ENCODE peak calls at places on chromosomes 12 and 14, in four cellular contexts. B is SK-N-SH, X is K562, T is GM12878. M is an unnamed sample.

GRCh38 chr14:71169861-71170260 is 262.6 kb downstream of the PCNX1 start:
- DNase-seq in B (no peak), X (no peak), T (no peak), M (no peak)

GRCh38 chr14:25350802-25351201 is 300.9 kb upstream of the STXBP6 start:
- DNase-seq in X (no peak), T (no peak), B (no peak), M (no peak)

GRCh38 chr12:78645956-78646355 is 218.6 kb upstream of the SYT1 start:
- DNase-seq in X (no peak), T (no peak), B (no peak), M (no peak)

GRCh38 chr12:16346931-16347330 is 514 bp upstream of the MGST1 start:
- DNase-seq in B (no peak), X (no peak), T (no peak), M (no peak)

GRCh38 chr14:76993743-76994142 is 34.8 kb downstream of the IRF2BPL start:
- DNase-seq in T (no peak), B (peak; percentile 76), X (no peak), M (peak; percentile 46)

GRCh38 chr12:98686603-98687002 is 41.5 kb downstream of the APAF1 start:
- DNase-seq in X (no peak), T (no peak), B (no peak), M (no peak)

GRCh38 chr12:6708968-6709394 is 8.4 kb upstream of the PIANP start:
- DNase-seq in B (no peak), X (peak; percentile 32), T (no peak), M (no peak)

GRCh38 chr12:115450710-115451109 is 766.7 kb upstream of the TBX3 start:
- DNase-seq in B (peak; percentile 19), X (no peak), T (no peak), M (no peak)

GRCh38 chr14:94303111-94303510 is 10.0 kb upstream of the SERPINA10 start:
- DNase-seq in T (no peak), X (no peak), B (no peak), M (no peak)

GRCh38 chr14:73759183-73759713 is 45.1 kb upstream of the PNMA1 start:
- DNase-seq in B (peak; percentile 83), T (no peak), X (peak; percentile 77), M (no peak)

GRCh38 chr12:54341343-54341742 is 16.4 kb downstream of the COPZ1 start:
- DNase-seq in B (no peak), T (no peak), X (no peak), M (no peak)

GRCh38 chr12:120668091-120668796 is 18.7 kb upstream of the MLEC start:
- DNase-seq in T (no peak), B (no peak), X (no peak), M (peak; percentile 58)

GRCh38 chr12:63752283-63752682 is 27.4 kb upstream of the RXYLT1 start:
- DNase-seq in B (no peak), X (no peak), T (no peak), M (no peak)

GRCh38 chr14:91835920-91836843 is 31.2 kb downstream of the TC2N start:
- DNase-seq in B (peak; percentile 33), X (peak; percentile 81), T (no peak), M (peak; percentile 92)

GRCh38 chr12:9864913-9865675 is 4.1 kb downstream of the CLEC2B start:
- DNase-seq in B (no peak), T (no peak), X (peak; percentile 18), M (no peak)
- TF ChIP-seq CHD2 in B (no peak), T (no peak), X (no peak), M (no peak)

DNA sequence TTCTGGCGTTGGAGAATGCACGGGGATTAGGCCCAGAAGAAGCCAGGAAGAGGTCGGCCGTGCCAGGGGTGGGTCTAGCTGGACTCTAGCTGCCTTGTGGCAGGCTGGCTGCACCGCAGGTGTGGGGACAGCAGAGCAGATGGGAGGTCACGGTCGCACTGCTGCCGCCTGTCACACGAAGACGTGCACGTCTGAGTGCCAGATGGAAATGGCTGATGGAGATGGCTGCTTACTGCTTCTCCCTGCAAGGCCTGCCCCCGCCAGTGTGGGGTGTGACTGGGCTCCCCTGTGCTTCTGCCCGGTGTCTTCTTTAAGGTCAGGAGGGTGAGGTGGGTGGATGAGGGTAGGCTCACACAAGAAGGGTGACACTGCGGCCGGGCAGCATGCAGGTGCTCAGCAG is 79.0 kb downstream of the MOK start:
- DNase-seq in X (no peak), B (no peak), T (no peak), M (no peak)
- H3K9ac ChIP-seq in X (no peak overlapping the region), B (no peak overlapping the region), T (no peak overlapping the region), M (no peak overlapping the region)

DNA sequence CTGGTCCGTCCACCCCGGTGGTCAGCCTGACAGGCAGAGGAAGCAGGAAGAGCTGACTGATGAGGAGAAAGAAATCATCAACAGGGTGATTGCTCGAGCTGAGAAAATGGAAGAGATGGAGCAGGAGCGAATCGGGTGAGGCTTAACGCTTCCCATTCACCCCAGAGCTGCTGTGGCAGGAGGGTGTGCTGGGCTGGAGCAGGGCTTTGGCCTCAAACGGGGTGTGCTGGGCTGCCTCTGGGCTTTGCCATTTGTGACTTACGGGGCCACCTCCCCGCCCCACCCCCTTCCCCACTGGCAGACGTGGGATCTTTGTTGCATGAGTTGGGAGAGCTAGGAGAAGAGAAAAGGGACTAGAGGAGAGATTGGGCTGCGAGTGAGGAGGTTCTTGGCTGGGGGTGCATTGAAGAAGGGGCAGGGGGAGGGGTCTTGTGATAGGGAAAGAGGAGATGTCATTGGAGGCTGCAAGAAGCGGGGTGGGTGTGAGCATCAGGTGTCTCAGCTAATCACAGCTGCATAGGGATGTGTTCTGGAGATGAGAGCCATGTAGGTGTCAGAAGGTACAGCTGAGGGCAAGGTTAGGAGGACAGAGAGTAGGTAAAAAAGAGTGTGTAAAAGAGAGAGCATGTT is 56.3 kb downstream of the RPH3A start:
- DNase-seq in B (no peak), X (no peak), T (no peak), M (no peak)
- TF ChIP-seq NRF1 in B (no peak), X (no peak), T (no peak), M (no peak)

GRCh38 chr12:112468041-112468440 is 49.3 kb downstream of the PTPN11 start:
- DNase-seq in T (no peak), B (no peak), X (no peak), M (no peak)

DNA sequence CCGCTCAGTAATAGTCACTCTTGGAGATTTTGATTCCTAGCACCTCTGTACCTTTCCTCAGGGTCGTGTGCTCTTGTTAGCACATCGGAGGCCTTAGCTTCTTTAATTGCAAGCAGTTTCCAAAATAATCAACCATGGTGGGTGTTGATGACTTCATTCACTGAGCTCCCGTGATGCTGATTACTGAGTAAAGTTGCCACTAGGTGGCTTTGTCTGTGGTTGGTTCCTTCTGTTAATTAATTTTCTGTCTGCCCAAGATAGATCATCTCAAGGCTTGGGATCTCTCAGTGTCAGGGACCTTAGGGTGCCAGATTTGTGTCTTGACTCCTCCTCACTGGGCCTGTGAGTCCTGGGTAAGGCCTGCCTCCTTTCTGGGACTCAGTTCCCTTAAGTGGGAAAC is 54.3 kb downstream of the PTPN11 start:
- DNase-seq in X (peak; percentile 12), B (peak; percentile 20), T (no peak), M (no peak)
- TF ChIP-seq CHD2 in X (no peak), B (no peak), T (no peak), M (no peak)

DNA sequence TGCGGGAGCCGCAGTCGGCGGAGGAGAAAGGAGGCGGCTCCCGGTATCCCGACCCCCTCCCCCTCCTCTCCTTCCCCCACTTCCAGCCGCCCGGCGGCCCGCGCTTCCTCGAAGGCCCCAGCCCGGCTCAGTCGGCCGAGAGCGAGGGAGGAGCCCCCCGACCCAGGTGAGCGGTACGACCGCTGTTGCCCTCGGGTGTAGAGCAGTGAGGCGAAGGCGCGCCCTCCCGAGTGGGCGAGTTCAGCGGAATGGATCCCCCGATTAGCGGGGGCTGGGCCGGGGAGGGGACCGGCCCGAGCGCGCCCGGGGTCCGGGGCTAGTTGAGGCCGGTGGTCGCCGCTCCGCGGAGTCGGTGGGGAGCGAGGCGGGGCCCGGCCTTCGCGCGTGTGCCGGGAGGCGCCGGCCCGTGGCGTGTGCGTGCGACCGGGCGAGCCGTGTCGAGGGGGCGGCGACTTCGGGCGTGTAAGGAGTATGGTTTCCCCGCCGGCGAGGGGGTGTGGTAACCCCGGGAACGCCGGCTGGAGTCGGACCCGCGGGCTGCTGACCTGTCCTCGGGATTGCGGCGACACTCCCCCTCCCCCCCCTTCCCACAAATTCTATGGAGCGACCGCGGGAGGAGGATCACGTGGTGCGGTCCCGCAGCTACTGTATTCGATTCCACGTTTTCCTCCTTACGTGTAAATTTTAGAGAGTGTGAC is 490 bp downstream of the RIMKLB start:
- DNase-seq in B (peak; percentile 86), X (peak; percentile 70), T (no peak), M (no peak)
- H3K9ac ChIP-seq in B (peak overlapping the region; percentile 97), X (peak overlapping the region; percentile 90), T (peak overlapping the region; percentile 34), M (peak overlapping the region; percentile 92)

DNA sequence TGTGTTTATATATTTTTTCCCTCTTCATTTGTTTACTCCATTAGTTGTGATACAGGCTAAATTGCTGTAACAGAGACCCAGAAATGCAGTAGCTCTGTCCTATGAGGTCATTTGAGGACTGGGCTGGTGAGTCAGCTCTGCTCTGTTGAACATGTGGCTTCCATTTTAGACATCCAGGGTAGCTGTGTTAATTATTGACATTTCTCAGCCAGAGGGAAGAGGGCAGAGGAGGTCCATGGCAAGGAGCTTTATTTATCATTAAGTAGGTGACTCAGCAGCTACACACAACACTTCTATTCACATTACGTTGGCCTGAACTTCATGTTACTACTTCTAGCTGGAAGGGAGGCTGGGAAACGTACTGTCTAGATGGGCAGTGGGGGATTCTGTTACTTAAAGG is 85.4 kb downstream of the PTCSC3 start:
- DNase-seq in X (peak; percentile 5), T (peak; percentile 23), B (no peak), M (no peak)
- TF ChIP-seq NRF1 in X (no peak), T (no peak), B (no peak), M (no peak)

DNA sequence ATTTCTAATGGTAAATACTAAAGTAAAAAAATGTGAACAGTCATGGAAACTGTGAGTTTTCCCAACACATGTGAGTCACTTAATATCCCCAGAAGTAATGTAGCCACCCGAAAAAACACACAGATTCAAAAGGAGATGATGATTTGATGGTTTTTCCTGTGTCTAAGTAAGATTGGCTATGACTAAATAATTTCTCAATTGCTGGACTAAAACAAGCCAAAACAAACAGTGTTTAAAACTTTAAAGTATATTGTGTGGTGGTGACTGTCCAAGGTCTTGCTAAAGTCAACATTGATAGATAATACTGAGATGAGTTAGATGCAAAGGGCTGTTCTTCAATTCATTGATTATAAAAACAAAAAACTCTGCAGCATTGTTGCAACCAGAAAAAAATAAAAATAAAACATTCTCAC is 89.6 kb upstream of the SOX5 start:
- DNase-seq in X (no peak), B (no peak), T (no peak), M (no peak)
- TF ChIP-seq CHD2 in X (no peak), B (no peak), T (no peak), M (no peak)

GRCh38 chr12:105257321-105257728 is 21.4 kb upstream of the APPL2 start:
- DNase-seq in X (no peak), T (no peak), B (no peak), M (no peak)
- H3K9ac ChIP-seq in X (no peak overlapping the region), T (no peak overlapping the region), B (peak overlapping the region; percentile 41), M (no peak overlapping the region)

M was measured in H1.